ENCODE peak calls at places on chromosomes 12 and 14, in seven cellular contexts. One of them, this sample, is unnamed.

GRCh38 chr14:60590907-60591510 is 58.3 kb downstream of the SIX1 start:
- DNase-seq in non-pigmented ciliary epithelial cell: no peak
- DNase-seq in stomach: no peak
- DNase-seq in nephron progenitor cell: no peak
- DNase-seq in mesothelial cell of epicardium: no peak
- DNase-seq in NT2/D1: no peak
- DNase-seq in HT-29: no peak
- DNase-seq in this sample: no peak

GRCh38 chr12:124296916-124297351 is 2.0 kb downstream of the RFLNA start:
- DNase-seq in non-pigmented ciliary epithelial cell: no peak
- DNase-seq in stomach: no peak
- DNase-seq in nephron progenitor cell: no peak
- DNase-seq in mesothelial cell of epicardium: no peak
- DNase-seq in NT2/D1: no peak
- DNase-seq in HT-29: no peak
- DNase-seq in this sample: no peak

GRCh38 chr14:94164685-94165431 is 9.3 kb upstream of the PPP4R4 start:
- DNase-seq in non-pigmented ciliary epithelial cell: no peak
- DNase-seq in stomach: no peak
- DNase-seq in nephron progenitor cell: peak
- DNase-seq in mesothelial cell of epicardium: no peak
- DNase-seq in NT2/D1: no peak
- DNase-seq in HT-29: no peak
- DNase-seq in this sample: no peak

GRCh38 chr14:96486705-96487104 is 15.5 kb upstream of the PAPOLA start:
- DNase-seq in non-pigmented ciliary epithelial cell: no peak
- DNase-seq in stomach: no peak
- DNase-seq in nephron progenitor cell: no peak
- DNase-seq in mesothelial cell of epicardium: no peak
- DNase-seq in NT2/D1: no peak
- DNase-seq in HT-29: no peak
- DNase-seq in this sample: no peak

GRCh38 chr12:49893753-49894752 is 9.6 kb downstream of the FAIM2 start:
- DNase-seq in non-pigmented ciliary epithelial cell: no peak
- DNase-seq in stomach: peak
- DNase-seq in nephron progenitor cell: no peak
- DNase-seq in mesothelial cell of epicardium: no peak
- DNase-seq in NT2/D1: peak
- DNase-seq in HT-29: peak
- DNase-seq in this sample: no peak

GRCh38 chr14:59454131-59454530 is 11.0 kb downstream of the GPR135 start:
- DNase-seq in non-pigmented ciliary epithelial cell: peak
- DNase-seq in stomach: no peak
- DNase-seq in nephron progenitor cell: no peak
- DNase-seq in mesothelial cell of epicardium: no peak
- DNase-seq in NT2/D1: no peak
- DNase-seq in HT-29: no peak
- DNase-seq in this sample: no peak

GRCh38 chr14:63689132-63689531 is 38.7 kb downstream of the SGPP1 start:
- DNase-seq in non-pigmented ciliary epithelial cell: no peak
- DNase-seq in stomach: no peak
- DNase-seq in nephron progenitor cell: no peak
- DNase-seq in mesothelial cell of epicardium: no peak
- DNase-seq in NT2/D1: no peak
- DNase-seq in HT-29: no peak
- DNase-seq in this sample: no peak

GRCh38 chr12:15152456-15152855 is 68.8 kb downstream of the RERG start:
- DNase-seq in non-pigmented ciliary epithelial cell: no peak
- DNase-seq in stomach: no peak
- DNase-seq in nephron progenitor cell: no peak
- DNase-seq in mesothelial cell of epicardium: no peak
- DNase-seq in NT2/D1: no peak
- DNase-seq in HT-29: peak
- DNase-seq in this sample: no peak